ENCODE peak calls at places on chromosomes 4 and X, in six cellular contexts. F is GM12865, O is OCI-LY7, N is tibial artery, M is fibroblast of mammary gland, C is A549. D is an unnamed sample.
A peak's percentile ranks its signal among the peaks of the same experiment; 100 is the strongest.

GRCh38 chr4:28357985-28358384 is 1497.3 kb downstream of the STIM2 start:
- DNase-seq in M (peak; percentile 76), N (no peak), F (no peak), C (no peak), O (no peak), D (peak; percentile 30)

GRCh38 chrX:115946059-115946458 is 224.5 kb upstream of the AGTR2 start:
- DNase-seq in O (no peak), N (no peak), M (no peak), F (no peak), C (no peak), D (no peak)

GRCh38 chr4:109046549-109047171 is 255.8 kb downstream of the COL25A1 start:
- DNase-seq in O (no peak), M (peak; percentile 68), F (no peak), C (no peak), N (no peak), D (peak; percentile 63)

GRCh38 chr4:68021185-68021584 is 57.9 kb upstream of the TMPRSS11A start:
- DNase-seq in N (no peak), C (no peak), M (peak; percentile 36), F (no peak), O (no peak), D (no peak)

GRCh38 chrX:101190736-101191135 is 28.9 kb upstream of the DRP2 start:
- DNase-seq in M (no peak), N (no peak), C (no peak), F (no peak), O (no peak), D (no peak)

GRCh38 chr4:37138019-37138653 is 106.4 kb upstream of the NWD2 start:
- DNase-seq in N (no peak), O (no peak), F (peak; percentile 48), M (no peak), C (no peak), D (no peak)

GRCh38 chr4:72786401-72786990 is 217.5 kb upstream of the ADAMTS3 start:
- DNase-seq in N (no peak), F (no peak), M (no peak), O (no peak), C (no peak), D (no peak)

GRCh38 chr4:6011271-6011671 is 7.0 kb downstream of the C4orf50 start:
- DNase-seq in C (no peak), O (no peak), N (no peak), M (no peak), F (no peak), D (no peak)

GRCh38 chrX:135327299-135327698 is 18.0 kb downstream of the ETDC start:
- DNase-seq in O (no peak), C (no peak), F (no peak), N (no peak), M (peak; percentile 95), D (peak; percentile 88)

GRCh38 chr4:87116230-87116629 is 104.2 kb downstream of the KLHL8 start:
- DNase-seq in O (no peak), C (no peak), N (no peak), M (no peak), F (no peak), D (no peak)

GRCh38 chrX:149497626-149498025 is 7.5 kb downstream of the IDS start:
- DNase-seq in M (peak; percentile 74), C (no peak), N (no peak), F (no peak), O (no peak), D (peak; percentile 87)

GRCh38 chr4:20273793-20274192 is 22.1 kb downstream of the SLIT2 start:
- DNase-seq in O (no peak), N (no peak), F (no peak), M (no peak), C (no peak), D (no peak)

GRCh38 chrX:17464196-17464595 is 89.2 kb downstream of the NHS start:
- DNase-seq in O (no peak), M (peak; percentile 70), F (no peak), C (no peak), N (no peak), D (peak; percentile 71)

GRCh38 chr4:108426493-108426892 is 193.9 kb upstream of the RPL34 start:
- DNase-seq in N (no peak), M (peak; percentile 65), F (no peak), C (no peak), O (no peak), D (peak; percentile 19)

GRCh38 chr4:100736651-100737450 is 219.0 kb upstream of the EMCN start:
- DNase-seq in N (no peak), F (peak; percentile 30), O (no peak), C (no peak), M (peak; percentile 96), D (peak; percentile 74)

GRCh38 chrX:12974217-12974796 is 603 bp upstream of the TMSB4X start:
- DNase-seq in F (peak; percentile 68), N (peak; percentile 83), M (peak; percentile 69), O (peak; percentile 59), C (peak; percentile 60), D (peak; percentile 54)

DNA sequence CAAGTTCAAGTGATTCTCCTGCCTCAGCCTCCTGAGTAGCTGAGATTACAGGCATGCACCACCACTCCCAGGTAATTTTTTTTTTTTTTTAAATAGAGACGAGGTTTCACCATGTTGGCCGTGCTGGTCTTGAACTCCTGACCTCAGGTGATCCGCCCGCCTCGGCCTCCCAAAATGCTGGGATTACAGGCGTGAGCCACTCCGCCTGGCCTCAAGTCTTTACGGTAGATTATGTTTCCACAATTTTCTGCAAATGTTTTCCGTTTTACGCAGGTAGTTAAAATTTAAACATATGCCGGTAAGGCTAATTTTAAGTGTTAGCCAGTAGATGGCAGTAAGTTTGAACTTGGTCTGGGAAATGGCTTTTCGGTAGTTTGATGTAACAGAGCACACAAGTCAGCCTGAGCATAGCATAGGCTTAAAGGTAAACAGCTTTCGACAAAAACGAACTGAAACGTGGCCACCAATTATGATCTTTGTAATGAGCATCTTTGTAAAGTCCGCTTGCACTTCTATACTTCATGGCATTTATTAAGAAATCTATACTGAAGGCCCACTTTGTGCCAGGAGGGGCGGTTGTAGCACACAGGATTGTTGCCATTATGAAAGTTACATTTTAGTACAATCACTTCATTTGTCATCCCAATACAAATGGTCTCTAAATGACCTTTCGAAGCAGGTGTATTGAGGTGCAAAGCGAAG is 31.1 kb downstream of the CCKAR start:
- DNase-seq in O (peak; percentile 76), C (peak; percentile 31), F (peak; percentile 69), N (no peak), M (peak; percentile 78), D (peak; percentile 55)
- H3K4me3 ChIP-seq in O (no peak overlapping the region), C (no peak overlapping the region), F (no peak overlapping the region), N (no peak overlapping the region), M (no peak overlapping the region), D (no peak overlapping the region)

GRCh38 chr4:55183926-55184599 is 58.7 kb upstream of the KDR start:
- DNase-seq in M (peak; percentile 98), N (no peak), F (no peak), C (peak; percentile 8), O (no peak), D (peak; percentile 96)

GRCh38 chr4:55186123-55186522 is 60.7 kb upstream of the KDR start:
- DNase-seq in M (no peak), O (no peak), N (no peak), C (no peak), F (no peak), D (no peak)

GRCh38 chr4:55186700-55187099 is 61.3 kb upstream of the KDR start:
- DNase-seq in C (no peak), O (no peak), F (no peak), M (no peak), N (no peak), D (no peak)

GRCh38 chr4:55181606-55182005 is 56.2 kb upstream of the KDR start:
- DNase-seq in O (no peak), N (no peak), F (no peak), C (no peak), M (peak; percentile 28), D (no peak)

DNA sequence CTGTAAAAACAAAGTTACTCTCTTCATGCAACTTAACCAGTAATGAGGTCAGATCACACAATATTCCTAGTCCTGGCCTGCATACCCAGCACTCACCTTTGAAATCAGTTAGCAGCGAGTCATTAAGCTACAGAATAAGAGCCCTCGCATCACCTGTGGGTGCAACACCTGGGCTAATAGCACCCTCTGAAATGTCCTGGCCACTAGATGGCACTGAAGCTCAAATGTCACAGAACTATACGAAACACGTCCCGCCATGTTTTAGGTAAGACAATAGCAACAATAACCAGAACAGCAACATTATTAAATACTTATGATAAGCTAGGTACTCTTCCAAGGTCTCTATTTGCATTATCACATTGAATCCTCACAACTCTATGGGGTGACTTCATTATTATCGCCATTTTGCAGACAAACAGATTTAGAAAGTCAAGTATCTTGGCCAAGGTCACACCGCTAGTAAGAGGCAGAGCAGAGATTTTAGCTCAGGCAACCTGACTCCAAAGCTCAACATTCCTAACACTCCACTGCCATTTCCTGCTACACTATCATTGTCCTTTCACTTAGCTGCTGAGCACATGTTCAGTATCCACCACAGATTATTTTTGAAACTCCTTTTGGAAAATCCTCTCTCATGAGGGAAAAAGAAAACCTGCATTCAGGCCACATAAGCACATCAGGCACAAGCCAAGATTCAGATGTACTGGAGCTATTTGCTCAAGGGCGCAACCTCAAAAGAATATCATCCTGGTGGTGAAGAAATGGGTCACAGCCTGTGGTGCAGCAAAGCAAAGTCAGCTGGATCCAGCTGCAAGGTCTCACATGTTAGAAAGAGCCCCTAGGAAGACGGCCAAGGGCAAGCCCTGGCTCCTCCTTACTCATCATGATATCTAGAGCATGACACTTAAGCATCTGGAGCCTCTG is 59.5 kb upstream of the KDR start:
- DNase-seq in F (peak; percentile 61), C (no peak), N (no peak), O (peak; percentile 54), M (peak; percentile 89), D (peak; percentile 95)
- TF ChIP-seq CTCF in F (peak; percentile 61), C (peak; percentile 21), N (no peak), O (peak; percentile 82), M (peak; percentile 4), D (peak; percentile 16)

DNA sequence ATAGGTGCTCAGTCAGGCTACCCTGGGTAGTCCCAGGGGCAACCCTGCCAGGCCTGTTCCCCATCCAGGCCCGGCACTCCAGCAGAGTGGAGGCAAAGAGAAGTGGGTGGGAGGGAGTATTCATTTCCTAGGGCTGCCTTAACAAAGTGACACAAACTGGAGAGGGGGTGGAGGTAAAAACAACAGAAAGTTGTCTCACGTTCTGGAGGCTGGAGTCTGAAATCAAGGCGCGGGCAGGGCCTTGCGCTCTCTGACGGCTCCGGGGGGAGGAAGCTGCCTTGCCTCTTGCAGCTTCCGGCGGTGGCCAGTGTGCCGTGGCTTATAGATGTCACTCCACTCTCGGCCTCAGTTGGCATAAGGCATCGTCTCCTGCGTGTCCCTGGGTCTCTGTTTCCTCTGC is 90.8 kb downstream of the DCTD start:
- DNase-seq in O (peak; percentile 12), C (no peak), F (peak; percentile 62), N (peak; percentile 35), M (no peak), D (no peak)
- H3K4me3 ChIP-seq in O (no peak overlapping the region), C (no peak overlapping the region), F (no peak overlapping the region), N (no peak overlapping the region), M (no peak overlapping the region), D (no peak overlapping the region)

GRCh38 chr4:40978548-40978947 is 228.8 kb downstream of the NSUN7 start:
- DNase-seq in N (no peak), C (no peak), O (no peak), M (no peak), F (no peak), D (peak; percentile 32)

GRCh38 chr4:40984051-40984450 is 230.3 kb downstream of the APBB2 start:
- DNase-seq in N (no peak), C (no peak), O (peak; percentile 79), M (no peak), F (no peak), D (peak; percentile 48)

GRCh38 chr4:40976343-40976742 is 226.6 kb downstream of the NSUN7 start:
- DNase-seq in C (peak; percentile 14), M (peak; percentile 77), O (peak; percentile 75), N (no peak), F (peak; percentile 71), D (peak; percentile 44)

GRCh38 chr4:40986375-40986774 is 228.0 kb downstream of the APBB2 start:
- DNase-seq in C (no peak), M (no peak), O (no peak), F (no peak), N (no peak), D (no peak)

GRCh38 chr4:40980318-40980883 is 230.6 kb downstream of the NSUN7 start:
- DNase-seq in O (peak; percentile 51), M (no peak), C (no peak), F (peak; percentile 59), N (no peak), D (no peak)
- TF ChIP-seq CTCF in O (peak; percentile 79), M (peak; percentile 51), C (peak; percentile 38), F (peak; percentile 62), N (peak; percentile 40), D (peak; percentile 49)